ENCODE peak calls at places on chromosomes 2 and 18, in nine cellular contexts. A is RWPE1, B is AG09319, C is foreskin fibroblast, Y is uterus, M is IMR-90, W is progenitor cell of endocrine pancreas, J is pancreas, I is heart right ventricle. P is an unnamed sample.

GRCh38 chr2:172861163-172861562 is 125.5 kb downstream of the RAPGEF4 start:
- DNase-seq in A (no peak), B (no peak), C (no peak), Y (no peak), M (no peak), W (no peak), J (no peak), I (no peak), P (no peak)

GRCh38 chr2:80930777-80931176 is 626.2 kb upstream of the LRRTM1 start:
- DNase-seq in A (no peak), B (no peak), C (no peak), Y (no peak), M (no peak), W (no peak), J (no peak), I (no peak), P (no peak)

GRCh38 chr2:1662606-1663180 is 81.6 kb downstream of the PXDN start:
- DNase-seq in A (no peak), B (no peak), C (no peak), Y (no peak), M (no peak), W (no peak), J (no peak), I (no peak), P (no peak)

GRCh38 chr2:164515030-164515429 is 106.3 kb downstream of the GRB14 start:
- DNase-seq in A (no peak), B (no peak), C (no peak), Y (no peak), M (no peak), W (no peak), J (no peak), I (no peak), P (no peak)

GRCh38 chr18:13361422-13361821 is 142.9 kb downstream of the LDLRAD4 start:
- DNase-seq in A (no peak), B (no peak), C (no peak), Y (no peak), M (no peak), W (no peak), J (no peak), I (no peak), P (no peak)

GRCh38 chr2:10452334-10452733 is 4.2 kb upstream of the ODC1 start:
- DNase-seq in A (peak), B (peak), C (peak), Y (no peak), M (peak), W (no peak), J (peak), I (no peak), P (no peak)

GRCh38 chr2:160306985-160307384 is 106.9 kb upstream of the ITGB6 start:
- DNase-seq in A (no peak), B (peak), C (peak), Y (peak), M (peak), W (no peak), J (no peak), I (no peak), P (no peak)

GRCh38 chr2:233857511-233858118 is 3.3 kb upstream of the HJURP start:
- DNase-seq in A (no peak), B (no peak), C (no peak), Y (no peak), M (no peak), W (no peak), J (peak), I (no peak), P (no peak)

GRCh38 chr2:218569038-218569431 is 396 bp downstream of the CNOT9 start:
- DNase-seq in A (peak), B (no peak), C (peak), Y (peak), M (peak), W (peak), J (peak), I (no peak), P (peak)

GRCh38 chr2:15728247-15728721 is 136.6 kb downstream of the DDX1 start:
- DNase-seq in A (no peak), B (no peak), C (no peak), Y (no peak), M (no peak), W (no peak), J (no peak), I (no peak), P (peak)

GRCh38 chr2:187139469-187139868 is 290.5 kb upstream of the ZSWIM2 start:
- DNase-seq in A (no peak), B (no peak), C (no peak), Y (no peak), M (no peak), W (no peak), J (no peak), I (no peak), P (no peak)

GRCh38 chr2:187143537-187143936 is 294.6 kb upstream of the ZSWIM2 start:
- DNase-seq in A (no peak), B (no peak), C (no peak), Y (no peak), M (no peak), W (no peak), J (no peak), I (no peak), P (no peak)

GRCh38 chr2:187136646-187137045 is 287.7 kb upstream of the ZSWIM2 start:
- DNase-seq in A (no peak), B (no peak), C (no peak), Y (no peak), M (no peak), W (no peak), J (no peak), I (peak), P (no peak)

DNA sequence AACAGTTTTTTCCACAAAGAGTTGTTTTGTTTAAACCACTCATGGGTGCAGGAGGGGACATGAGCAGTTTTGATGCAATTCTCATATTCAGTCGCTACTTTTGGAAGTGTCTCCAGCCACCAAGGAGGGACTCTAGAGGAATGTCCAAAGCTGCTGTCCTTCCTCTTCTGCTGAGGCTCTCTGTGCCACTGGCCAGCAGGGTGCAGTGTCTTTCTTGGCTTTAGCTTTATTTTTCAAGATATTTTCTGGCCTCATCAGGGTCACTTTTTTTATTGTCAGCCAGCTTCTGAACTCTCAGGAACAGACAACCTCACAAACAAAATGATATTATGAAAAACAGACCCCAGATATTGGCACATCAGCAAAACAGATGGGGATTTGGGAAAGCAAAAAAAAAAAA is 289.3 kb upstream of the ZSWIM2 start:
- DNase-seq in A (no peak), B (no peak), C (peak), Y (peak), M (peak), W (no peak), J (no peak), I (peak), P (no peak)
- TF ChIP-seq CTCF in A (no peak), B (peak), C (peak), Y (peak), M (peak), W (peak), J (no peak), I (peak), P (no peak)

DNA sequence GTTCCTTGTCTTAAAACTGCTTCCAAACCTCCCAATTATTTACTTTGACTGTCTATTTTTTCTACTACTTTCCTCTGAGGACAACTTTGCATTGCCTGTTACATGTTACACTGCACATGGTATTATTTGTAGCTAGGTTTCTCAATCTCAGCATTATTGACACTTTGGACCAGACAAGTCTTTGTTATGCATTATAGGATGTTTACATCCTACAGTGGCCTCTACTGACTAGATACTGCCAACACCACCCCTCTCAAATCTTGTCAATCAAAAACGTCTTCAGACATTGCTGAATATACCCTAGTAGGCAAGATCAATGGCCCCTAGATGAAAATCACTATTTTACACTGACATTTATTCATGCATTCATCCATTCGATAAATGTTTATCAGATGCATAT is 129.6 kb upstream of the DNAJC10 start:
- DNase-seq in A (no peak), B (no peak), C (no peak), Y (no peak), M (no peak), W (no peak), J (no peak), I (no peak), P (no peak)
- TF ChIP-seq CTCF in A (no peak), B (no peak), C (no peak), Y (no peak), M (no peak), W (no peak), J (no peak), I (no peak), P (no peak)

DNA sequence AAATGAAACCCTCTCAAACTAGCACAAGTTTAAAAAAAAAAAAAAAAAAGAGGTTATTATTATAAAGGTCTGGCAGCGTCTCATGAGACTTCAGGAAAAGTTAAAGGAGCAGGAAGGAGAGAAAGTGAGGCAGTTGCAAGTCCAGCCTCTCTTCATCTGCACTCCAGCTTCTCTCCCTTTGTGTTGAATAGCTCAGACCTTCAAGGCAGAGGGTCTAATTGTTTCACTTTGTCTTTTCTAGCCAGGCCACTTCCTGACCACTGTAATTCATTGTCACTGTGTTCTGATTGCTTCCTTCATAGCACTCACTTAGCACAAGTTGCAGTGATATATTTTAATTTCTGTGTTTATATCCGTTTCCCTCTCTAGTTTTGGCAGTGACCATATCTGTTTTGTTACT is 99.9 kb downstream of the SPATS2L start:
- DNase-seq in A (no peak), B (no peak), C (no peak), Y (no peak), M (peak), W (no peak), J (no peak), I (no peak), P (no peak)
- TF ChIP-seq CTCF in A (no peak), B (no peak), C (no peak), Y (no peak), M (no peak), W (no peak), J (no peak), I (no peak), P (no peak)

DNA sequence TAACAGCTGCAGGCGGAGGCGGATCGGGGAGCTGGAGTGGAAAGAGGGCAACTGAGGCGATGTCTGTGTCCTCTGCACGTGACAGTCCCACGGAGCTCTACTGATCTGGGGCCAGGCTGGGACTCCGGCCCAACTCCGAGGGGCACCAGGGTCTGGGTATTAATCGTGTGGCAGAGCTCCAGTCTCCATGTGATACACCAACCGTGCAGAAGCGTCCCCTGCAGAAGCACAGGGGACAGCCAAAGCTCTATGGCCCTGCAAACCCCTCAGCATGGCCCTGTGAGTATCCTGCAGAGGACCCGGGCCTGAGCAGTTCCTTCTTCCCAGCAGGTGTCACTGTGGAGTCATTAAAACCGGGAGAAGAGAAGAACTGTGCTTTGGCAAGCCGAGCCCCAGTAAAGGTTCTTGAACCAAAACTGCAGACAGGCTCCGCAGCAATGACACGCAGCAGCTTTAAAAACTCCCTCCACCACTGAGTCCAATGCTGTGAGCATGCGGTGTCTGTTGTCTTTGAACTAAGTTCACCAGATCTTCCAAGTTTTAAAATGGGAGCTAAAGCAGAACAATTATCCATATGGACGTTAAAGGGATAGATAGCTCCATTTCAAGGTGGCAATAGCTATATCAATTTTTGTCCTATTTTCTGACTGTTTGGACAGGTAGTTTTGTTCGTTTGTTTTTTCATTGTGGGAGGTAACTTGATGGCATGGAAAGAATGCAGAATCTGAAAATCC is 79.4 kb downstream of the TMEM182 start:
- DNase-seq in A (no peak), B (no peak), C (peak), Y (no peak), M (peak), W (peak), J (peak), I (peak), P (no peak)
- TF ChIP-seq CTCF in A (no peak), B (peak), C (peak), Y (no peak), M (peak), W (peak), J (peak), I (peak), P (no peak)

DNA sequence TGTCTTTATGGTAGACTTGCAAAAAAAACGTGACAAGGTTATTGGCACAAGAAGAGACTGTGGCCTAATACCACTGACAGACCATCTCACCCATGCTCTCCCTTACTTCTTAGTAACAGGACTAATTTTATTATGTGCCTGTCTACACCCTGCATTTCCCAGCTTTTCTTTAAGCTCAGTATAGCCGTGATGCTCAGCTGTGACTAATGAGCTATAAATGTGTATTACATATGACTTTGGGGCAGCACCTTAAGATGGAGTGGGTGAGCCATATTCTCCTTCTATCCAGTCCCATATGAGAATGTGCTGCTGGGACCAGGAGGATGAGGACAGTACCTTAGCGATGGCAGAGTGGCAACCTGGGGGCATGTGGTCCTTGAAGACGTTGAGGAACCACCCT is 293.5 kb downstream of the RNF144A start:
- DNase-seq in A (no peak), B (no peak), C (no peak), Y (no peak), M (no peak), W (no peak), J (no peak), I (no peak), P (no peak)
- TF ChIP-seq CTCF in A (no peak), B (no peak), C (no peak), Y (no peak), M (no peak), W (no peak), J (no peak), I (no peak), P (no peak)

DNA sequence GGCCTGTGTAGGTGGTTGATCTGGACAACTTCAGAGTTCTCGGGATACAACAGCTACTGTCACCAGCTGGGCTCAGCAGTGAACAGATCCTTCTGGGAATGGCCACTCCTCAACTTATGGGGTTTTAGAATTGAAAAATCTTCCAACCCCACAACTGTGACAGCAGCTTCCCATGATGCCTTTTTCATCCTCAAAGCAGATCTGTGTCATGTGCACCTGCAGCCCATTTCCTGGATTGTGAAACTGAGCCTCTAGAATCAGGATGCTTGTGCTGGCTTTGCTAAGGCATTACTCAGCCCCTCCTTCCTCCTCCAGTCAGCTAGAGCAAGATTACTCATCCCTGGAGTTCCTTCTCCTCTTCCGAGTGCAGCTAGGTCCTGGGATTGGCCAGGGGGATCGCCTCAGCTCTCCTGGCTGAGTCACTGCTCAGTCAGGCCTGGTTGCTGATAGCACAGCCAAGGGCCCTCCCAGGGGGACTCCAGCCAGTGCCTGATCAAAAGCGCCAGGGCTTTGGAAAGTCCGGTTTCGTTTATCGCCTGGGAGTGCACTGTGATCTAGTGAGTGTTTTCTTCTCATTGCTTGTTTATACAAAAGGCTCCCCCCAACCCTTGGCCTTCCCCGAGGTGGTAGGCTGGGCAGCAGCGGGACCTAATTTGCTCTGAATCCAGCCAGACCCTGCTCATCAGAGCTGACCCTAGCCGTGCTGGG is 2.4 kb upstream of the LPIN1 start:
- DNase-seq in A (peak), B (peak), C (peak), Y (peak), M (peak), W (peak), J (peak), I (peak), P (peak)
- TF ChIP-seq CTCF in A (no peak), B (no peak), C (no peak), Y (no peak), M (no peak), W (no peak), J (no peak), I (no peak), P (no peak)

DNA sequence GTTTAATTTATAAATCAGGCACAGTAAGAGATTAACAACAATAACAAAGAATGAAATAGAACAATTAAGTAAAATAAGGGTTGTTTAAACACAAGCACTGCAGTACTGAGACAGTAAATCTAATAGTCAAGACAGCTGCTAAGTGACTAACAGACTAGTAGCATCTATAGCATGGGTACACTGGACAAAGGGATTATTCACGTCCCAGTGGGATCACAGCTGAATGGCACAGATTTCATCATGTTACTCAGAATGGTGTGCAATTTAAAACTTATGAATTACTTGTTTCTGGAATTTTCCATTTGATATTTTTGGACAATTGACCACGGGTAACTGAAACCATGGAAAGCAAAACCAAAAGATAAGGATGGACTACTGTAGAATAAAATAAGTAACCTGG is 161.9 kb upstream of the DAPL1 start:
- DNase-seq in A (no peak), B (no peak), C (no peak), Y (no peak), M (no peak), W (no peak), J (no peak), I (no peak), P (no peak)
- TF ChIP-seq CTCF in A (no peak), B (no peak), C (no peak), Y (no peak), M (no peak), W (no peak), J (no peak), I (no peak), P (no peak)

GRCh38 chr2:210476194-210477128 is at the start of gene LANCL1:
- DNase-seq in A (peak), B (peak), C (peak), Y (peak), M (peak), W (peak), J (peak), I (peak), P (peak)
- TF ChIP-seq CTCF in A (no peak), B (no peak), C (no peak), Y (no peak), M (no peak), W (no peak), J (no peak), I (no peak), P (no peak)